ENCODE peak calls at places on chromosome 12, in six cellular contexts. One of them, this sample, is unnamed. For H3K4me1, the result is how much of the 10 kb centered on the place peaks cover.

GRCh38 chr12:81502912-81503695 is 256.0 kb downstream of the PPFIA2 start:
- DNase-seq in neuronal stem cell: no peak
- DNase-seq in neural progenitor cell: no peak
- DNase-seq in PC-9: no peak
- DNase-seq in HepG2: no peak
- DNase-seq in fibroblast of lung: peak
- DNase-seq in this sample: peak

GRCh38 chr12:131131808-131132117 is 178.1 kb downstream of the ADGRD1 start:
- DNase-seq in neuronal stem cell: no peak
- DNase-seq in neural progenitor cell: no peak
- DNase-seq in PC-9: no peak
- DNase-seq in HepG2: no peak
- DNase-seq in fibroblast of lung: no peak
- DNase-seq in this sample: no peak

GRCh38 chr12:72330291-72330690 is 58.1 kb downstream of the TRHDE start:
- DNase-seq in neuronal stem cell: peak
- DNase-seq in neural progenitor cell: peak
- DNase-seq in PC-9: no peak
- DNase-seq in HepG2: no peak
- DNase-seq in fibroblast of lung: peak
- DNase-seq in this sample: no peak

GRCh38 chr12:51368640-51369517 is 22.3 kb downstream of the GALNT6 start:
- DNase-seq in neuronal stem cell: no peak
- DNase-seq in neural progenitor cell: peak
- DNase-seq in PC-9: no peak
- DNase-seq in HepG2: no peak
- DNase-seq in fibroblast of lung: no peak
- DNase-seq in this sample: no peak

GRCh38 chr12:9244894-9245293 is 36.7 kb upstream of the PZP start:
- DNase-seq in neuronal stem cell: no peak
- DNase-seq in neural progenitor cell: no peak
- DNase-seq in PC-9: no peak
- DNase-seq in HepG2: peak
- DNase-seq in fibroblast of lung: no peak
- DNase-seq in this sample: peak

GRCh38 chr12:59929091-59929490 is 333.3 kb downstream of the SLC16A7 start:
- DNase-seq in neuronal stem cell: no peak
- DNase-seq in neural progenitor cell: no peak
- DNase-seq in PC-9: peak
- DNase-seq in HepG2: no peak
- DNase-seq in fibroblast of lung: peak
- DNase-seq in this sample: peak

GRCh38 chr12:19707948-19708409 is 268.7 kb downstream of the AEBP2 start:
- DNase-seq in neuronal stem cell: no peak
- DNase-seq in neural progenitor cell: no peak
- DNase-seq in PC-9: no peak
- DNase-seq in HepG2: no peak
- DNase-seq in fibroblast of lung: peak
- DNase-seq in this sample: peak

GRCh38 chr12:93109794-93110203 is 180.7 kb upstream of the EEA1 start:
- DNase-seq in neuronal stem cell: no peak
- DNase-seq in neural progenitor cell: no peak
- DNase-seq in PC-9: no peak
- DNase-seq in HepG2: no peak
- DNase-seq in fibroblast of lung: no peak
- DNase-seq in this sample: peak

GRCh38 chr12:131176266-131176665 is 222.6 kb downstream of the ADGRD1 start:
- DNase-seq in neuronal stem cell: no peak
- DNase-seq in neural progenitor cell: no peak
- DNase-seq in PC-9: no peak
- DNase-seq in HepG2: no peak
- DNase-seq in fibroblast of lung: no peak
- DNase-seq in this sample: no peak

DNA sequence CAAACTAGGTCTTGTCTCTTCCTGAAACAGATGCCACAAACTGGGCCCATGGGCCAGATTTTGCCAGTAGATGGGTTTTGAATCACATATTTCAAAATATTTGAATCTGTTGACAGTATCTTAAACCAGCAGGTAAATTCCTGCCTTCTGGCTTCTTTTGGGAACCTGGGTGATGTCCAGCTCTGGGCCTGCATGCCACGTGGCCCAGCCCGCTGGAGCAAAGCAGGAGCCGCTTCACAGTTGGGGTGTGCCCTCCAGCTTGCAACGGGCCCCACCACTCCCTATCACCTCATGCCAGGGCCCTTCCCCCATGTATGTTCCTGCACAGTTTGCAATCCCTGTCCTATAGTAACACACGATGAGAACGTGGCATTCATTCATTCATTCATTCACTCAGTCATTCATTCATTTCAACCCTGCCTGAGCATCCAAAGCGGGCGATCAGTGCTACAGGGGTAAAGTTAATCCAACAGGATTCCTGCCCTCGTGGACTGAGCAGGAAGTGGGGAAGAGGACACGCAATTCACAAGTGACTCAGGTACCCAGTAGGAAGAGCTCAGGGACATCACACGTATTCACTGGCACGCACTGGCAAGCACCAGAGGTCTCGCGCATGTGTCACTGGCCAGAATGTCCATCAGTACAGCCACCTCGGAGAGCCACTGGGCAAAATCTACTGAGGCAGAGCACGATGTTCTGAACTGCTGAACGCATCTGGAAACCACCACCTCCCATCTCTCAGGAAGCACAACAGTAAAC is 27.8 kb downstream of the SCARB1 start:
- DNase-seq in neuronal stem cell: no peak
- DNase-seq in neural progenitor cell: no peak
- DNase-seq in PC-9: no peak
- DNase-seq in HepG2: no peak
- DNase-seq in fibroblast of lung: no peak
- DNase-seq in this sample: no peak
- H3K4me1 ChIP-seq in neuronal stem cell: under half
- H3K4me1 ChIP-seq in neural progenitor cell: under half
- H3K4me1 ChIP-seq in PC-9: under half
- H3K4me1 ChIP-seq in HepG2: half or more
- H3K4me1 ChIP-seq in fibroblast of lung: under half
- H3K4me1 ChIP-seq in this sample: under half

DNA sequence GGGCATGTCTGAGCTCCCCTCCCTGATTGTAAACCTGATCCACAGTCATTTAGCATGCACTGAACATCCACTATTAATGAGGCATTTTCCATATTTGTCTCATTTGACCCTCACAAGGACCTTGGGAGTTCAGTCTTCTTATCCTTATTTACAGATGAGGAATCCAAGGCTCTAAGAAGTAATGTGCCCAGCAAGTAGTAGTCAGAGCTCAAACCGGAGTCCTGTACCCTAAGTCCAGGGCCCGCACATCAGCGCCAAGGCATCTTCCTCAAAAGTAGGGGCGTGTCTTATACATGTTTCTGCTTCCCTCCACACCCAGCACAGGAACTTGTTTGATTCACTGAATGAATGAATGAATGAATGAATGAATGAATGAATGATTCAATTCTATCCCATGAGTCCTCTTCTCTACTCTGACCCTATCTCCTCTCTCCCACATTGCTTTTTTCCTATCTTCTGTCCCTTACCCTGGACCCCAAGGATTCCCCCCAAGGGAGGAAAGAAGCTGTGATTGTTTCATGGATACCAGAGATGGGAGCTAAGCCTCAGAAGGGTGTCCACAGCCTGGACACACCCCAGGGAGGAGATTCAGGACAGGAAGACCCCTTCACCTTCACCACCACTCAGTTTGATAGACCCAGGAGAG is 21.8 kb upstream of the KRT8 start:
- DNase-seq in neuronal stem cell: no peak
- DNase-seq in neural progenitor cell: no peak
- DNase-seq in PC-9: no peak
- DNase-seq in HepG2: no peak
- DNase-seq in fibroblast of lung: no peak
- DNase-seq in this sample: peak
- H3K4me2 ChIP-seq in neuronal stem cell: no peak
- H3K4me2 ChIP-seq in neural progenitor cell: peak
- H3K4me2 ChIP-seq in PC-9: peak
- H3K4me2 ChIP-seq in HepG2: peak
- H3K4me2 ChIP-seq in fibroblast of lung: no peak
- H3K4me2 ChIP-seq in this sample: peak

DNA sequence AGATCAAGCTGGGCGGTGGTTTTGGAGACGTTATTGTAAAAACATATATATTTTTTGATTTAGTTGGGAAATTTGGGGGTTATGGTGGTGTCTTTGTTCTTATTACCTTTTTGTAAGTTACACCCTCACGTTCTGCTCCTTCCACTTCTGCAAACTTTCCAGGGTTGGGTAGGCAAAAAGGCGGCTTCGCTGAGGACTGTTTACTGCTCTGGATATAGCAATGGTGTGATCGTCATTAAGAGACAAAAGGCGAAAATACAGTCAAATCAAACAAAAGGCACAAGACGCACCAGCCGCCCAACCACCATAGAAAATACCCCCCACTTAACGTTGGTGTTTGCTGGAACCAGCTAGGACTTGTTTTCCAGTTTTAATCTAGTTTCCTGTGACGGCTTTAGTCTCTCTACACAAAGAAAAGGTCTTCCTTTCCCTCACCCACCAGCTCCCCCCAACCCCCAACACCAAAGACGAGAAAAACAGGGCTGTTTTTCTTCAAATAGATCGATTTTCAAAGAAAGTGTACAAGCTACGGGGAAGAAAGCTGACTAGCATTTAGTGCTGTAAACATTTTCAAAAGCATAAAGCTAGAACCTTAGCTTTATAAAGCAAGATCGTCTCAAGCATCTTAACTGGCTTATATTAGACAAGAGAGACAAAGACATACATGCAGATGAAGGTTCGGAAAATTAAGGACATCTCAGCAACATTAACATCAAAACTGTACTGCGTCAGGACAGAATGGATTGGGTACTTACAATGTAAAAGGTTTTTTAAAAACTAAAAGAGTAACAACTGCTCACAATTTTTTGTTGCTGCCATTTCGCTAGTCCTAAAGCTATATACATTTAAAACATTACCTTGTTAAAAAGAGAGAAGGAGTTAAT is 2.0 kb upstream of the SETD1B start:
- DNase-seq in neuronal stem cell: no peak
- DNase-seq in neural progenitor cell: peak
- DNase-seq in PC-9: no peak
- DNase-seq in HepG2: no peak
- DNase-seq in fibroblast of lung: peak
- DNase-seq in this sample: peak
- H3K4me1 ChIP-seq in neuronal stem cell: under half
- H3K4me1 ChIP-seq in neural progenitor cell: under half
- H3K4me1 ChIP-seq in PC-9: under half
- H3K4me1 ChIP-seq in HepG2: under half
- H3K4me1 ChIP-seq in fibroblast of lung: under half
- H3K4me1 ChIP-seq in this sample: under half

GRCh38 chr12:120554658-120555057 is 20.5 kb downstream of the RNF10 start:
- DNase-seq in neuronal stem cell: no peak
- DNase-seq in neural progenitor cell: no peak
- DNase-seq in PC-9: no peak
- DNase-seq in HepG2: no peak
- DNase-seq in fibroblast of lung: no peak
- DNase-seq in this sample: no peak
- H3K4me2 ChIP-seq in neuronal stem cell: no peak
- H3K4me2 ChIP-seq in neural progenitor cell: no peak
- H3K4me2 ChIP-seq in PC-9: no peak
- H3K4me2 ChIP-seq in HepG2: no peak
- H3K4me2 ChIP-seq in fibroblast of lung: no peak
- H3K4me2 ChIP-seq in this sample: no peak

GRCh38 chr12:64669270-64669842 is 59.1 kb downstream of the RASSF3 start:
- DNase-seq in neuronal stem cell: no peak
- DNase-seq in neural progenitor cell: no peak
- DNase-seq in PC-9: peak
- DNase-seq in HepG2: peak
- DNase-seq in fibroblast of lung: no peak
- DNase-seq in this sample: no peak

GRCh38 chr12:64670039-64670438 is 59.7 kb downstream of the RASSF3 start:
- DNase-seq in neuronal stem cell: no peak
- DNase-seq in neural progenitor cell: no peak
- DNase-seq in PC-9: no peak
- DNase-seq in HepG2: no peak
- DNase-seq in fibroblast of lung: no peak
- DNase-seq in this sample: no peak

GRCh38 chr12:64672925-64673409 is 62.7 kb downstream of the RASSF3 start:
- DNase-seq in neuronal stem cell: no peak
- DNase-seq in neural progenitor cell: no peak
- DNase-seq in PC-9: peak
- DNase-seq in HepG2: peak
- DNase-seq in fibroblast of lung: peak
- DNase-seq in this sample: no peak

GRCh38 chr12:64671682-64672081 is 61.4 kb downstream of the RASSF3 start:
- DNase-seq in neuronal stem cell: no peak
- DNase-seq in neural progenitor cell: no peak
- DNase-seq in PC-9: peak
- DNase-seq in HepG2: no peak
- DNase-seq in fibroblast of lung: no peak
- DNase-seq in this sample: no peak

GRCh38 chr12:64670856-64671639 is 60.8 kb downstream of the RASSF3 start:
- DNase-seq in neuronal stem cell: no peak
- DNase-seq in neural progenitor cell: no peak
- DNase-seq in PC-9: peak
- DNase-seq in HepG2: no peak
- DNase-seq in fibroblast of lung: peak
- DNase-seq in this sample: peak
- H3K4me1 ChIP-seq in neuronal stem cell: under half
- H3K4me1 ChIP-seq in neural progenitor cell: under half
- H3K4me1 ChIP-seq in PC-9: half or more
- H3K4me1 ChIP-seq in HepG2: half or more
- H3K4me1 ChIP-seq in fibroblast of lung: under half
- H3K4me1 ChIP-seq in this sample: under half

GRCh38 chr12:79012616-79013015 is 148.0 kb downstream of the SYT1 start:
- DNase-seq in neuronal stem cell: no peak
- DNase-seq in neural progenitor cell: no peak
- DNase-seq in PC-9: no peak
- DNase-seq in HepG2: no peak
- DNase-seq in fibroblast of lung: no peak
- DNase-seq in this sample: no peak
- H3K4me2 ChIP-seq in neuronal stem cell: no peak
- H3K4me2 ChIP-seq in neural progenitor cell: no peak
- H3K4me2 ChIP-seq in PC-9: no peak
- H3K4me2 ChIP-seq in HepG2: no peak
- H3K4me2 ChIP-seq in fibroblast of lung: no peak
- H3K4me2 ChIP-seq in this sample: no peak